ENCODE peak calls at places on chromosomes 6 and 20, in five cellular contexts. One of them, this sample, is unnamed.

GRCh38 chr6:35713426-35713825 is 23.4 kb upstream of the ARMC12 start:
- DNase-seq in heart right ventricle: no peak
- DNase-seq in psoas muscle: no peak
- DNase-seq in GF-D8: no peak
- DNase-seq in fibroblast of the aortic adventitia: no peak
- DNase-seq in this sample: no peak

GRCh38 chr6:84358581-84358980 is 131.1 kb upstream of the CEP162 start:
- DNase-seq in GF-D8: no peak
- DNase-seq in psoas muscle: no peak
- DNase-seq in fibroblast of the aortic adventitia: no peak
- DNase-seq in heart right ventricle: no peak
- DNase-seq in this sample: no peak

GRCh38 chr6:48996461-48997119 is 466.5 kb downstream of the MMUT start:
- DNase-seq in fibroblast of the aortic adventitia: no peak
- DNase-seq in psoas muscle: no peak
- DNase-seq in heart right ventricle: no peak
- DNase-seq in GF-D8: no peak
- DNase-seq in this sample: no peak

GRCh38 chr20:4961746-4962145 is 39.6 kb downstream of the SLC23A2 start:
- DNase-seq in GF-D8: peak; percentile 91
- DNase-seq in psoas muscle: no peak
- DNase-seq in fibroblast of the aortic adventitia: peak; percentile 91
- DNase-seq in heart right ventricle: peak; percentile 19
- DNase-seq in this sample: peak; percentile 32

GRCh38 chr20:52454660-52455059 is 263.1 kb upstream of the ZFP64 start:
- DNase-seq in fibroblast of the aortic adventitia: peak; percentile 8
- DNase-seq in heart right ventricle: no peak
- DNase-seq in GF-D8: no peak
- DNase-seq in psoas muscle: no peak
- DNase-seq in this sample: no peak

GRCh38 chr6:101085327-101085726 is 204.2 kb upstream of the ASCC3 start:
- DNase-seq in psoas muscle: no peak
- DNase-seq in fibroblast of the aortic adventitia: peak; percentile 66
- DNase-seq in GF-D8: no peak
- DNase-seq in heart right ventricle: no peak
- DNase-seq in this sample: no peak

GRCh38 chr20:63182425-63182824 is 33.5 kb downstream of the YTHDF1 start:
- DNase-seq in fibroblast of the aortic adventitia: no peak
- DNase-seq in psoas muscle: no peak
- DNase-seq in heart right ventricle: no peak
- DNase-seq in GF-D8: no peak
- DNase-seq in this sample: no peak

GRCh38 chr6:22631101-22631500 is 61.7 kb downstream of the HDGFL1 start:
- DNase-seq in fibroblast of the aortic adventitia: peak; percentile 15
- DNase-seq in psoas muscle: no peak
- DNase-seq in GF-D8: no peak
- DNase-seq in heart right ventricle: no peak
- DNase-seq in this sample: peak; percentile 19

GRCh38 chr20:4871486-4871885 is 129.8 kb downstream of the SLC23A2 start:
- DNase-seq in heart right ventricle: no peak
- DNase-seq in psoas muscle: no peak
- DNase-seq in fibroblast of the aortic adventitia: no peak
- DNase-seq in GF-D8: no peak
- DNase-seq in this sample: no peak

GRCh38 chr20:50043573-50044352 is 61.0 kb downstream of the SNAI1 start:
- DNase-seq in psoas muscle: no peak
- DNase-seq in fibroblast of the aortic adventitia: no peak
- DNase-seq in GF-D8: no peak
- DNase-seq in heart right ventricle: no peak
- DNase-seq in this sample: no peak

GRCh38 chr20:33209789-33210188 is 7.4 kb upstream of the BPIFA3 start:
- DNase-seq in heart right ventricle: peak; percentile 72
- DNase-seq in psoas muscle: peak; percentile 70
- DNase-seq in fibroblast of the aortic adventitia: peak; percentile 61
- DNase-seq in GF-D8: no peak
- DNase-seq in this sample: peak; percentile 71

GRCh38 chr6:35755525-35755924 is 18.7 kb downstream of the ARMC12 start:
- DNase-seq in fibroblast of the aortic adventitia: no peak
- DNase-seq in GF-D8: no peak
- DNase-seq in heart right ventricle: no peak
- DNase-seq in psoas muscle: no peak
- DNase-seq in this sample: no peak

GRCh38 chr20:13953227-13953626 is 37.2 kb downstream of the SEL1L2 start:
- DNase-seq in GF-D8: no peak
- DNase-seq in heart right ventricle: no peak
- DNase-seq in fibroblast of the aortic adventitia: no peak
- DNase-seq in psoas muscle: no peak
- DNase-seq in this sample: no peak

GRCh38 chr6:149316740-149317655 is 514 bp upstream of the TAB2 start:
- DNase-seq in heart right ventricle: peak; percentile 90
- DNase-seq in GF-D8: peak; percentile 79
- DNase-seq in fibroblast of the aortic adventitia: peak; percentile 88
- DNase-seq in psoas muscle: peak; percentile 95
- DNase-seq in this sample: peak; percentile 93

GRCh38 chr6:160102956-160103824 is 18.4 kb upstream of the SLC22A1 start:
- DNase-seq in GF-D8: no peak
- DNase-seq in fibroblast of the aortic adventitia: peak; percentile 35
- DNase-seq in heart right ventricle: no peak
- DNase-seq in psoas muscle: no peak
- DNase-seq in this sample: no peak